ENCODE peak calls at places on chromosome 22, in four cellular contexts. Q, V, U and B are unnamed samples.

GRCh38 chr22:40250608-40251007 is 72.9 kb downstream of the TNRC6B start:
- DNase-seq in U (peak; percentile 19), V (no peak), Q (no peak), B (no peak)

GRCh38 chr22:44005524-44005923 is 18.6 kb upstream of the PARVB start:
- DNase-seq in U (no peak), Q (no peak), V (peak; percentile 21), B (no peak)

GRCh38 chr22:20422965-20423635 is 14.5 kb downstream of the SCARF2 start:
- DNase-seq in V (no peak), U (no peak), Q (no peak), B (peak; percentile 88)

GRCh38 chr22:21042978-21043855 is 2.5 kb upstream of the LRRC74B start:
- DNase-seq in U (no peak), Q (no peak), V (peak; percentile 66), B (no peak)

GRCh38 chr22:40407831-40408717 is 37.7 kb downstream of the SGSM3 start:
- DNase-seq in V (no peak), U (no peak), Q (no peak), B (no peak)

GRCh38 chr22:30365891-30366290 is 9.1 kb downstream of the CCDC157 start:
- DNase-seq in Q (no peak), V (no peak), U (no peak), B (no peak)

GRCh38 chr22:30381250-30381649 is 6.0 kb downstream of the RNF215 start:
- DNase-seq in V (no peak), U (no peak), Q (no peak), B (no peak)

GRCh38 chr22:44782286-44782830 is 30.0 kb downstream of the ARHGAP8 start:
- DNase-seq in U (no peak), Q (no peak), V (no peak), B (no peak)

DNA sequence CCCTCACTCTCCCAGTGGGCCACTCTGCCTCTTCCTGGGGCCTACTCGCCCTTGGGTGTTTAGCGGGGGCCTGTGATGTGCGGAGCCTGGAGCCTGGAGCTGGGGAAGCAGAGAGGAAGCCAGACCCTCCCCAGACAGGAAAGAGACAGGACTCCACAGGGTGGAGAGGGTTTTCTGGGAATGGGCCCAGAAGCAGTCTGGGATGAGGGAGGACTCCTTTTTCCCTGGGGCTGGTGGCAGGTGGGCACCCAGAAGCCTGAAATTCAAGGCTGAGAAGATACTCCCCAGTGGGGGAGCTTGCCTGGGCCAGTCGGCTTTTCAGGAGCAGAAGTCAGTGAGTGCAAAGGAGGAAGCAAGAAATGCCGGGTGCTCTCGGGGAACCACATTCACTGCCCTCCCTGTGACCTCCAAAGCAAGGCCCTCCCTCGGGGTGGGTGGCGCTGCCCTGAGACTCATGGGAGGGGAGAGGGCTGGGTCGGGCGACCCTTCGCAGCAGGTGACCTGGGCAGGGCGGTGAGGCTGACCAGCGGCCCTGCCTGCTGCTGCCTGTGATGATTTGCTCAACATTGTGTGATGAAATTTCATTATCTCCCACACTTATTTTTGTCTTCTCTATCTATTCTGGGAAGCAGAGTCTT is 1377.4 kb downstream of the BRD1 start:
- DNase-seq in V (no peak), U (no peak), Q (no peak), B (no peak)
- TF ChIP-seq SIN3A in V (no peak), U (no peak), Q (no peak), B (no peak)

GRCh38 chr22:38706101-38706884 is 549 bp downstream of the GTPBP1 start:
- DNase-seq in U (no peak), V (no peak), Q (no peak), B (peak; percentile 64)
- TF ChIP-seq MAX in U (no peak), V (peak; percentile 54), Q (peak; percentile 55), B (no peak)

GRCh38 chr22:31948002-31948401 is 3.7 kb downstream of the YWHAH start:
- DNase-seq in U (no peak), Q (no peak), V (no peak), B (no peak)

GRCh38 chr22:31952094-31952401 is 7.7 kb downstream of the YWHAH start:
- DNase-seq in V (no peak), Q (no peak), U (no peak), B (peak; percentile 36)

GRCh38 chr22:31952459-31952858 is 8.1 kb downstream of the YWHAH start:
- DNase-seq in Q (no peak), U (no peak), V (no peak), B (no peak)

GRCh38 chr22:31951201-31952093 is 7.1 kb downstream of the YWHAH start:
- DNase-seq in Q (no peak), U (no peak), V (no peak), B (no peak)

DNA sequence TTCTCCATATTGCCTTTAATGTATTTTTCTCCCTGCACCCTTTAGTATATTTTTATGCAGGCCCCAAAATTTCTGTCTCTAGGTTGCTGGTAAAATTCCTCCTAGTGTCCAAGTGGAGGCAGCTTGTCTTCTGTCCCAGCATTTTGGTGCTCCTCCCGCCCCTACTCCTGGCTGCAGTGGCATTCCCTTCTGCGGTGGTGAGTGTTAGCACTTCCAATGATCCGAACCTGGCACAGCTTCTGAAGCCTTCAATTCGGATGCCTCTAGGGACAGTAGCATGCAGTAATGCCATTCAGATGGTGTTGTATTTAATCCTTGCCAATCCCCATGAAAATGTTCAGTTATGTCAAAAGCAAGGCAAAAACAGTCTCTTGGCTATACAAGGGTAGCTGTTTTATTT is 5.9 kb downstream of the YWHAH start:
- DNase-seq in U (no peak), V (no peak), Q (no peak), B (no peak)
- TF ChIP-seq MXI1 in U (no peak), V (no peak), Q (no peak), B (no peak)

GRCh38 chr22:22712666-22713365 is 68.4 kb downstream of the GGTLC2 start:
- DNase-seq in V (no peak), U (no peak), Q (no peak), B (no peak)

GRCh38 chr22:22712092-22712658 is 67.8 kb downstream of the GGTLC2 start:
- DNase-seq in V (no peak), U (no peak), Q (no peak), B (no peak)

GRCh38 chr22:22709719-22710445 is 65.5 kb downstream of the GGTLC2 start:
- DNase-seq in Q (no peak), V (peak; percentile 96), U (no peak), B (no peak)

GRCh38 chr22:22711532-22711913 is 67.1 kb downstream of the GGTLC2 start:
- DNase-seq in V (no peak), U (no peak), Q (no peak), B (no peak)

DNA sequence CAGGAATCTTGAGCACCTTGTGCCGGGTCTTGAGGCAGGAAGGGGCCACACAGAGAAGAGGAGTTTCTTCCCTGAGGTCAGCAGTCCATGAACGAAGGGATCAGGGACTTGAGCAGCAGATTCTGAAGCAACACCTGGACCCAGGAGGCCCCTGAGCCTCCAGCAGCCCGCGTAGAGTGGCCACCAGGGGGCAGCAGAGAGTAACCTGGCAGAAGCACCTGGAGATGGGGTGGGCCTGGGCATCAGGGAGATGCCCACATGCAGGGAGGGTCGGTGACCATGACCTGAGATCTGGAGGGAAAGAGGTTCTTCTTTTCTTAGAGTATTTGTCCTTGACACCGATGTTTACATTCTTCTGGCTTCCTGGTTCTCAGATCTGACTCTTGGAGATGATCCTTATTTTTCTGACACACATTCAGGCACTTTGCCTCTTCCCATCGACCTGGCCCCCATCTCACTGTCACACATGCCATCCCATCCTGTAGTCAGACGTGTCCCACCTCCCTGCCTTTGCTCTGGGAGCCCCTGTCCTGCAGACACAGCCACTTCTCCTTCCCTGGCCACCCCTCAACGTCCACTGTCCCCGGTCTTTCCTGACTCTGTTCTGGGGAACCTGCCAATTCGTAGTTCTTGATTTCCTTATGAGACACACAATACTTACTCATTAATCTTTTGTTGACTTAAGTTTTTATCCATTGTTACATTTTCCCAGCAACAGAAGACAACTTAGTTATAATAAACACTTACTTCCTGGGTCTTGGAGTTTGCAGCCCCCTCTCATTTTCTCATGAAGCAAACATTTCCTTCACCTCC is 66.5 kb downstream of the GGTLC2 start:
- DNase-seq in Q (peak; percentile 15), V (peak; percentile 98), U (no peak), B (peak; percentile 75)
- TF ChIP-seq SIN3A in Q (no peak), V (no peak), U (no peak), B (no peak)

GRCh38 chr22:25488244-25489020 is 76.0 kb upstream of the GRK3 start:
- DNase-seq in U (peak; percentile 26), Q (peak; percentile 52), V (no peak), B (peak; percentile 25)
- TF ChIP-seq MAX in U (no peak), Q (no peak), V (no peak), B (no peak)

DNA sequence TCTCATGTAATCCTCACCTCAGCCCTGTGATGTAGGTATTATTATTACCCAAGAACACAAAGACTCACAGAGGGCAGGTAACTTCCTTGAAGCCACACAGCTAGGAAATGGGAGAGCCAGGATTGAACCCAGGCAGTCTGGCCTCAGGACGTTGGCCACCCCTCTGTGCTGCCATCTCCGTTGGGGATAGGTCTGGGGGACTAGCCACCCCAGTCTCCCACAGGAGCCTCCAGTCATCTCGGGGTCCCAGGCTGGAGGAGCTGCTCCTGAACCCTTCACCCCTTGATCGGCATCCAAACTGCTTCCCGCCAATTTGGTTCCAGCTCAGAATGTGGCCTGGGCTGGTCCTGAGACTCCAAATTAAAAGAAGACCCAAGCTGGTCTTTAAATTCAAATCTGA is 10.4 kb upstream of the TCF20 start:
- DNase-seq in Q (no peak), V (no peak), U (no peak), B (no peak)
- TF ChIP-seq MXI1 in Q (no peak), V (no peak), U (no peak), B (no peak)

DNA sequence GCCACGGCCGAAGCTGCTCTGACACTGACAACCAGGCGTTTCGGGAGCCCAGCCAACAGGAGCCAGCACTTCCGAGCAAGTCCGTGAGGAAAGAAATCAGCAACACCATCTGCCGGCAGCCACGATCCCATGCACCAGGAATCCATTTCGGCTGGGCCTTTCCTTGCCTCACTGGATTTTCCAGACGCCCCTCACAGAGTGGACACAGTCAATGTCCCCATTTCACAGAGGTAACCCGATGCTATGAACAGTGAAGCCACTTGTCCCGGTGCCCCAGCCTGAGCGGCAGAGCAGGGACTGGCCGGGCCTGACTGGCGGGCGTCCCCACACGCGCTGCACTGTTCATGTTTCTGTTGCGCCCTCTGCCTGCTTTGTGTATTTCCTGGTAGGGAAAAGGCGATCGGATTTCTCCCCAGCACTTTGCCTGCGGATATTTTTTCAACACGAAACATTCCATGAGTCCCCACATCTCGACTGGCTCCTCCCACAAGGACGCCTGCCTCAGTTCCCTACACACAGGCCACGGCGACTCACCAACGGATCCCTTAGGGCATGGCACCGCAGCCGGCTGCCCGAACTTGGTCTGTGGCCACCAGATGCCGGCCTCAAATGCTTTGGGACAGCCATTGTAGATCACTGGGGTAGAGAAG is 55.3 kb downstream of the TRMU start:
- DNase-seq in Q (peak; percentile 64), U (no peak), V (peak; percentile 56), B (peak; percentile 81)
- TF ChIP-seq SIN3A in Q (no peak), U (no peak), V (no peak), B (no peak)